ENCODE peak calls at places on chromosomes 16 and 17, in four cellular contexts. H, S, E and W are unnamed samples. For H3K4me1, the result is how much of the 10 kb centered on the place peaks cover.

GRCh38 chr17:47257651-47258339 is 4.2 kb downstream of the ITGB3 start:
- DNase-seq in H (no peak), E (no peak), S (no peak), W (no peak)

GRCh38 chr16:3175157-3176153 is 12.5 kb upstream of the OR1F1 start:
- DNase-seq in H (no peak), E (no peak), S (no peak), W (no peak)

GRCh38 chr16:87583453-87584131 is 18.7 kb upstream of the JPH3 start:
- DNase-seq in E (no peak), H (no peak), S (no peak), W (no peak)

GRCh38 chr17:20116683-20117309 is 107.6 kb downstream of the SPECC1 start:
- DNase-seq in H (peak), S (peak), E (peak), W (no peak)

GRCh38 chr16:10729649-10730048 is 14.0 kb upstream of the NUBP1 start:
- DNase-seq in E (no peak), S (no peak), H (peak), W (no peak)

GRCh38 chr17:35486920-35487727 is 38.6 kb upstream of the SLFN13 start:
- DNase-seq in H (peak), S (no peak), E (peak), W (peak)

GRCh38 chr16:57893559-57894389 is 77.2 kb downstream of the CNGB1 start:
- DNase-seq in S (no peak), H (no peak), E (no peak), W (no peak)

GRCh38 chr16:50796829-50797228 is 54.9 kb downstream of the CYLD start:
- DNase-seq in E (no peak), S (no peak), H (no peak), W (no peak)

GRCh38 chr17:50686494-50687199 is 21.1 kb downstream of the ANKRD40 start:
- DNase-seq in S (no peak), E (peak), H (peak), W (peak)

GRCh38 chr17:58703137-58703846 is 10.9 kb downstream of the RAD51C start:
- DNase-seq in S (no peak), H (no peak), E (no peak), W (no peak)

GRCh38 chr17:80611831-80612230 is 67.2 kb downstream of the RPTOR start:
- DNase-seq in E (no peak), S (no peak), H (no peak), W (no peak)

GRCh38 chr16:1245452-1246005 is 5.0 kb downstream of the TPSAB1 start:
- DNase-seq in H (no peak), S (no peak), E (no peak), W (no peak)

GRCh38 chr17:27975146-27976011 is 67.1 kb upstream of the NLK start:
- DNase-seq in E (no peak), H (no peak), S (no peak), W (peak)

GRCh38 chr17:72730091-72730490 is 362.4 kb downstream of the SLC39A11 start:
- DNase-seq in H (no peak), E (no peak), S (no peak), W (no peak)

GRCh38 chr17:4944554-4945175 is 3.7 kb downstream of the PFN1 start:
- DNase-seq in H (no peak), S (no peak), E (no peak), W (peak)

GRCh38 chr16:55061126-55061525 is 130.5 kb downstream of the IRX5 start:
- DNase-seq in E (peak), H (no peak), S (no peak), W (no peak)

GRCh38 chr17:38561416-38562214 is 44.1 kb downstream of the SRCIN1 start:
- DNase-seq in S (no peak), H (no peak), E (no peak), W (peak)

GRCh38 chr17:1447061-1447460 is 9.0 kb downstream of the CRK start:
- DNase-seq in E (no peak), S (no peak), H (no peak), W (no peak)

GRCh38 chr17:34126496-34126895 is 128.6 kb upstream of the CCL2 start:
- DNase-seq in E (no peak), S (no peak), H (no peak), W (no peak)

GRCh38 chr17:40076101-40076498 is 13.3 kb downstream of the THRA start:
- DNase-seq in H (no peak), S (no peak), E (no peak), W (no peak)
- H3K4me1 ChIP-seq in H (half or more), S (under half), E (half or more), W (half or more)

GRCh38 chr17:78724999-78725398 is 57.1 kb downstream of the CYTH1 start:
- DNase-seq in H (no peak), S (no peak), E (no peak), W (no peak)
- H3K4me1 ChIP-seq in H (under half), S (under half), E (half or more), W (under half)

GRCh38 chr16:66367968-66368891 is 1.7 kb downstream of the CDH5 start:
- DNase-seq in H (no peak), E (no peak), S (no peak), W (no peak)

GRCh38 chr16:66364117-66364958 is 2.2 kb upstream of the CDH5 start:
- DNase-seq in H (peak), S (no peak), E (no peak), W (no peak)

GRCh38 chr16:66364959-66365306 is 1.6 kb upstream of the CDH5 start:
- DNase-seq in E (no peak), S (no peak), H (no peak), W (no peak)

GRCh38 chr16:66365588-66365987 is 903 bp upstream of the CDH5 start:
- DNase-seq in S (no peak), H (peak), E (no peak), W (no peak)

GRCh38 chr16:66366433-66367299 is at the start of gene CDH5:
- DNase-seq in E (peak), H (peak), S (peak), W (no peak)
- H3K4me1 ChIP-seq in E (under half), H (under half), S (under half), W (under half)

GRCh38 chr16:89484088-89484501 is 6.3 kb downstream of the ANKRD11 start:
- DNase-seq in H (no peak), E (no peak), S (no peak), W (no peak)

GRCh38 chr16:89485701-89486246 is 4.6 kb downstream of the ANKRD11 start:
- DNase-seq in S (no peak), E (no peak), H (no peak), W (no peak)

GRCh38 chr16:89482087-89482823 is 8.1 kb downstream of the ANKRD11 start:
- DNase-seq in E (no peak), H (peak), S (no peak), W (no peak)

GRCh38 chr16:89482824-89483220 is 7.5 kb downstream of the ANKRD11 start:
- DNase-seq in S (no peak), E (no peak), H (peak), W (no peak)

DNA sequence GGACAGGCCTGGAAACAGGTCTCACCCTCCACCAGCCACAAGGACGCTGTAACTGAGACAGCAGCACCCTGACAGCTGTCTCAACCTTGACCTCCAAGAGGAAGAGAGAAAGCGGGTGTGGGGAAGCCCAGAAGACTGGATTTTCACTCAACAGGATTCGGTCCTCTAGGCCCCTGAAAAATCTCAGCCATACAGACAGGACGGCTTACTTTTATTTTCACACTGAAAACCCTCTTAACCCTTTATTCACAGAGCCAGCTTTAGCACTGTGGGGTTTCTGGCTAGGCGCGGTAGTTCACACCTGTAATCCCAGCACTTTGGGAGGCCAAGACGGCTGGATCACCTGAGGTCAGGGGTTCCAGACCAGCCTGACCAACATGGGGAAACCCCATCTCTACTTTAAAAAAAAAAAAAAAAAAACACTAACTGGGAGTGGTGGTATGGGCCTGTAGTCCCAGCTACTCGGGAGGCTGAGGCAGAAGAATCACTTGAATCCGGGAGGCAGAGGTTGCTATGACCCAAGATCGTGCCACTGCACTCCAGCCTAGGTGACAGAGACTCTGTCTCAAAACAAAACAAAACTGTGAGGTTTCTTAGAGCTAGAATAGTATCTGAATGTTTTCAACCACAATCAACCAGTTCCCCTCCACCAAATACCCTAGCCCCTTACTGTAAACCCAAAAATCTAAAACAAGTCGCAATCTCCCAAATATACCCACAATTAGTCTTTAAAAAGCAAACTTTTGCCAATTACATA is 5.3 kb downstream of the ANKRD11 start:
- DNase-seq in S (no peak), E (peak), H (peak), W (no peak)
- H3K4me1 ChIP-seq in S (under half), E (half or more), H (half or more), W (half or more)